ENCODE peak calls at places on chromosomes 3 and 15, in eight cellular contexts. B, A, S, V, L, I, P and T are unnamed samples.

GRCh38 chr3:157282261-157283191 is 122.6 kb upstream of the CCNL1 start:
- DNase-seq in B (no peak), A (peak; percentile 93), S (no peak), V (no peak), L (no peak), I (no peak), P (peak; percentile 96), T (no peak)

GRCh38 chr15:101531170-101531569 is 41.7 kb upstream of the PCSK6 start:
- DNase-seq in B (no peak), A (no peak), S (no peak), V (peak; percentile 9), L (no peak), I (no peak), P (no peak), T (no peak)

GRCh38 chr3:116958291-116958690 is 248.7 kb downstream of the TUSC7 start:
- DNase-seq in B (no peak), A (no peak), S (no peak), V (no peak), L (no peak), I (no peak), P (no peak), T (no peak)

GRCh38 chr3:11212784-11213183 is 58.5 kb downstream of the HRH1 start:
- DNase-seq in B (no peak), A (peak; percentile 32), S (no peak), V (no peak), L (no peak), I (no peak), P (peak; percentile 32), T (no peak)

GRCh38 chr15:60830479-60830878 is 351.5 kb upstream of the ICE2 start:
- DNase-seq in B (no peak), A (peak; percentile 25), S (no peak), V (no peak), L (no peak), I (no peak), P (peak; percentile 33), T (no peak)

GRCh38 chr3:187986514-187986934 is 167.4 kb upstream of the LPP start:
- DNase-seq in B (peak; percentile 30), A (peak; percentile 84), S (no peak), V (no peak), L (no peak), I (no peak), P (peak; percentile 79), T (no peak)

GRCh38 chr15:67930720-67931119 is 90.9 kb upstream of the RNU6-1 start:
- DNase-seq in B (no peak), A (no peak), S (no peak), V (no peak), L (no peak), I (no peak), P (peak; percentile 42), T (no peak)

GRCh38 chr15:90334304-90334731 is 17.8 kb upstream of the ZNF774 start:
- DNase-seq in B (no peak), A (no peak), S (no peak), V (no peak), L (no peak), I (no peak), P (no peak), T (no peak)

GRCh38 chr3:36944012-36944640 is 728 bp downstream of the TRANK1 start:
- DNase-seq in B (peak; percentile 11), A (peak; percentile 68), S (peak; percentile 28), V (peak; percentile 71), L (no peak), I (peak; percentile 19), P (peak; percentile 60), T (peak; percentile 19)

GRCh38 chr3:69867941-69868505 is 128.8 kb downstream of the MITF start:
- DNase-seq in B (no peak), A (peak; percentile 3), S (no peak), V (no peak), L (no peak), I (no peak), P (peak; percentile 69), T (no peak)

GRCh38 chr3:3799173-3800075 is at the start of gene LRRN1:
- DNase-seq in B (peak; percentile 59), A (no peak), S (peak; percentile 74), V (peak; percentile 91), L (no peak), I (peak; percentile 90), P (no peak), T (no peak)

GRCh38 chr3:11622846-11623550 is 20.7 kb downstream of the VGLL4 start:
- DNase-seq in B (no peak), A (no peak), S (no peak), V (peak; percentile 56), L (no peak), I (no peak), P (no peak), T (no peak)